ENCODE peak calls at places on chromosomes 7 and 10, in six cellular contexts. K is endodermal cell, O is psoas muscle, L is Calu3, B is cardiac muscle cell, S is choroid plexus epithelial cell. R is an unnamed sample.

GRCh38 chr7:149109969-149110368 is 16.2 kb downstream of the ZNF425 start:
- DNase-seq in S (no peak), L (no peak), K (no peak), B (no peak), O (no peak), R (no peak)

GRCh38 chr10:29243750-29244149 is 45.1 kb upstream of the LYZL1 start:
- DNase-seq in O (no peak), S (no peak), L (peak), K (peak), B (no peak), R (no peak)

GRCh38 chr7:114413741-114414140 is 874 bp upstream of the FOXP2 start:
- DNase-seq in S (no peak), L (no peak), B (no peak), O (no peak), K (no peak), R (no peak)

GRCh38 chr10:80444646-80445319 is 9.3 kb upstream of the TSPAN14 start:
- DNase-seq in B (peak), K (peak), O (peak), L (peak), S (peak), R (no peak)

GRCh38 chr7:80630611-80631010 is 7.8 kb upstream of the CD36 start:
- DNase-seq in S (peak), B (no peak), O (no peak), K (no peak), L (no peak), R (no peak)

GRCh38 chr7:149832332-149833041 is 5.7 kb upstream of the ZNF862 start:
- DNase-seq in O (peak), L (no peak), B (no peak), K (no peak), S (no peak), R (no peak)

GRCh38 chr10:69632516-69633199 is 2.6 kb downstream of the FAM241B start:
- DNase-seq in B (no peak), K (no peak), O (no peak), L (no peak), S (no peak), R (peak)

GRCh38 chr10:10647331-10647730 is 370.3 kb upstream of the CELF2 start:
- DNase-seq in L (no peak), B (no peak), O (no peak), S (no peak), K (no peak), R (no peak)

GRCh38 chr10:3108575-3109105 is 41.3 kb downstream of the PFKP start:
- DNase-seq in B (no peak), O (no peak), L (no peak), S (no peak), K (no peak), R (no peak)

GRCh38 chr7:158564648-158565005 is 23.0 kb downstream of the PTPRN2 start:
- DNase-seq in B (no peak), S (no peak), L (no peak), K (no peak), O (no peak), R (no peak)

GRCh38 chr7:32618987-32619386 is 123.7 kb downstream of the AVL9 start:
- DNase-seq in S (no peak), O (no peak), L (no peak), K (no peak), B (no peak), R (no peak)

GRCh38 chr10:4658777-4659176 is 167.2 kb upstream of the AKR1E2 start:
- DNase-seq in L (no peak), B (no peak), K (no peak), O (no peak), S (no peak), R (no peak)

GRCh38 chr10:122113161-122113944 is 124.4 kb downstream of the TACC2 start:
- DNase-seq in K (peak), L (peak), O (peak), B (peak), S (peak), R (peak)

GRCh38 chr7:16189026-16189715 is 232.2 kb downstream of the CRPPA start:
- DNase-seq in L (no peak), B (no peak), K (no peak), S (peak), O (no peak), R (no peak)

GRCh38 chr10:124243702-124244121 is 150.3 kb upstream of the CHST15 start:
- DNase-seq in S (no peak), O (no peak), B (no peak), L (no peak), K (no peak), R (no peak)

GRCh38 chr10:93039721-93040120 is 20.9 kb upstream of the CYP26C1 start:
- DNase-seq in L (no peak), B (peak), S (peak), O (no peak), K (peak), R (no peak)

GRCh38 chr7:118305686-118306085 is 81.2 kb downstream of the ANKRD7 start:
- DNase-seq in L (no peak), K (no peak), O (no peak), B (no peak), S (peak), R (no peak)

GRCh38 chr10:15690031-15690430 is 29.7 kb downstream of the ITGA8 start:
- DNase-seq in S (no peak), O (no peak), L (no peak), B (no peak), K (no peak), R (no peak)

GRCh38 chr7:29894238-29894637 is 87.9 kb downstream of the WIPF3 start:
- DNase-seq in S (no peak), B (no peak), L (no peak), O (no peak), K (no peak), R (no peak)

GRCh38 chr7:143499743-143500348 is 22.2 kb downstream of the TAS2R41 start:
- DNase-seq in L (no peak), K (no peak), O (no peak), B (no peak), S (no peak), R (no peak)

DNA sequence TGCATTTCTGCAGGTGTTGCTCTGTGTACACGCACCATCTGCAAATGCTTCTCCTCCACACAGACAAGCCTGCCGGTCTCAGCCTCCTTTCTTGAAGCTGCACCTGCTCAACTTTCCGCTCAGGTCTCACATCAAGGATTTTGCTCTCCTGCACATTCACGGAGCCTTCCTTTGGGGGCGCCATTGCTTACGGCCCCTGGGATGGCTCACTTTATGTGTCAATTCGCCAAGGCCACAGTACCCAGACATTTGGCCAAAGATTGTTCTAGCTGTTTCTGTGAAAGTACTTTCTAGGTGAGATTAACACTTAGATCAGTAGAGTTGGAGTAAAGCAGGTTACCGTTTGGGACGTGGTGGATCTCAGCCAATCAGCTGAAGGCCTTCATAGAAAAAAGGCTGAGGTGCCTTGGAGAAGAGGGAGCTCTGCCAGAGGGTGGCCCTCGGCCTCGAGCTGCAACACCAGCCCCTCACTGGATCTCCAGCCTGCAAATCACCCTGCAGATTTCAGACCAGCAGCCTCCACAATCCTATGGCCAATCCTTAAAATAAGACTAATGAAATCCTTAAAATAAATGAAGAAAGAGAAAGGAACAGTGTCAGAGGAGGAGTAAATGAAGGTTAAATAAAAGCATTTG is 39.9 kb upstream of the PPP2R2D start:
- DNase-seq in S (no peak), K (peak), L (no peak), O (no peak), B (no peak), R (no peak)
- TF ChIP-seq CTCF in S (no peak), K (peak), L (no peak), O (no peak), B (no peak), R (no peak)

GRCh38 chr10:61903184-61903990 is 1.9 kb downstream of the ARID5B start:
- DNase-seq in O (peak), L (peak), S (peak), K (peak), B (peak), R (no peak)
- TF ChIP-seq CTCF in O (peak), L (peak), S (peak), K (peak), B (no peak), R (peak)

DNA sequence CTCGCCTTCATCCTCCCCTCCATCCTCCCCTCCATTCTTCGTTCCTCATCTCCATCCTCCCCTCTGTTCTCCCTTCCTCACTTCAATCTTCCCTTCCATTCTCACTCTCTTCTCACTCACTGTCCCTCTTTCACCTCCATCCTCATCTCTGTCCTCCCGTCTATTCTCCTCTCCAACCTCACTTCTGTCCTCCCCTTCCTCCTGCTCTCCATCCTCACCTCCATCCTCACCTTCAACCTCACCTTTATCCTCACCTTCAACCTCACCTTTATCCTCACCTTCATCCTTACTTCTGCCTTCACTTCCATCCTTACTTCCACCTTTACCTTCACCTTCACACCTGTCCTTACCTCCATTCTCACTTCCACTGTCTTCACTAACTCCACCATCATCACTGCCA is 11.3 kb upstream of the RABGEF1 start:
- DNase-seq in K (no peak), S (no peak), O (no peak), B (no peak), L (no peak), R (no peak)
- TF ChIP-seq CTCF in K (no peak), S (no peak), O (no peak), B (no peak), L (no peak), R (no peak)

GRCh38 chr7:115851291-115851690 is 179.3 kb downstream of the TFEC start:
- DNase-seq in S (peak), K (no peak), O (no peak), B (peak), L (peak), R (no peak)
- TF ChIP-seq CTCF in S (peak), K (peak), O (peak), B (peak), L (peak), R (peak)

GRCh38 chr10:102764340-102765257 is 20.9 kb downstream of the WBP1L start:
- DNase-seq in S (peak), L (no peak), O (no peak), K (no peak), B (no peak), R (no peak)

GRCh38 chr10:102762401-102763015 is 18.8 kb downstream of the WBP1L start:
- DNase-seq in S (no peak), B (no peak), K (no peak), L (no peak), O (no peak), R (no peak)

GRCh38 chr10:102767428-102768160 is 23.8 kb downstream of the WBP1L start:
- DNase-seq in L (no peak), S (no peak), K (no peak), B (no peak), O (no peak), R (no peak)

GRCh38 chr10:102759497-102760210 is 15.9 kb downstream of the WBP1L start:
- DNase-seq in B (no peak), O (no peak), L (no peak), K (no peak), S (no peak), R (no peak)

GRCh38 chr10:102763037-102763607 is 19.4 kb downstream of the WBP1L start:
- DNase-seq in L (no peak), B (no peak), O (no peak), K (no peak), S (no peak), R (no peak)
- TF ChIP-seq CTCF in L (no peak), B (no peak), O (no peak), K (no peak), S (no peak), R (no peak)

GRCh38 chr10:1156921-1157614 is 100.9 kb downstream of the WDR37 start:
- DNase-seq in O (no peak), B (no peak), L (no peak), S (no peak), K (no peak), R (peak)
- TF ChIP-seq CTCF in O (no peak), B (no peak), L (no peak), S (no peak), K (no peak), R (no peak)

GRCh38 chr7:128398841-128399135 is 11.0 kb downstream of the IMPDH1 start:
- DNase-seq in K (no peak), L (no peak), B (no peak), O (no peak), S (no peak), R (no peak)
- TF ChIP-seq CTCF in K (peak), L (peak), B (no peak), O (no peak), S (no peak), R (peak)

GRCh38 chr10:35574924-35575352 is 30.2 kb upstream of the GJD4 start:
- DNase-seq in O (no peak), K (peak), B (no peak), L (no peak), S (peak), R (no peak)
- TF ChIP-seq CTCF in O (no peak), K (peak), B (peak), L (no peak), S (peak), R (no peak)

DNA sequence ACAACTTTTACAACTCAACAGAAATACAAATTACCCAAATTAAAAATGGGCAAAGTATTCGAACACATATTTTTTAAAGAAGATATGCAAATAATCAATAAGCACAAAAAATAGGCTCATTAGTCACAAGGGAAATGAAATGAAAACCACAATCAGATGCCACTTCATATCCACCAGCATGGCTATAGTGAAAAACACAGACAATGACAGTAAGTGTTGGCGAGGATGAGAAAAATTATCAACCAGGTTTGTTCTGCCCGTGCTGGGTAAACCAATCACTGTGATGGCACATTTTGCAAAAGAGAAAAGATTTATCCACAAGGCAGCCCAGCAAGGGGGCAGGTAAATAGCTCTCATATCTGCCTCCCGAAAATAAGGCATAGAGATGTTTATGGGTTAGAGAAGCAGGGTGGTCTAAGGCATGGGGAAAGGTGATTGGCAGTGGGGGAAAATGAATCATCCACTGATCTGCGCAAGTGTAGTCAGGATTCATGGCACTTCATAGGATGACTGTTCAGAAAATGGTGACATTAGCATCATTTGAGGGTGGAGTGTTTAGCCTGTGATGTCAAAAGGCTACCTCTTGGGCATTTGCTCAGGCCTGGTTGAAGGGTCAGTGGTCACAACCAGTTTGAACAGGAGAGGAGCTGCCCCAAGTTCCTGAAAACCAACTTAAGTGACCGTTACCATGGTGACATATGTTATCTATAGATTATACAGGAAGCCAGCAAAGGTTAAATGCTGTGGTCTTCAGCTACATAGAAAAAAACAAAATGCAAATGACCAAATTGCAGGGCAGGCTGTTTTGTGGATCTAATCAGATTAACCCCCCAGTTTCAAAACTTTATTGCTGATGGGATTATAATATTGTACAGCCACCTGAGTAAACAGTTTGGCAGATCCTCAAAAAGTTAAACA is 8.0 kb upstream of the CFAP70 start:
- DNase-seq in O (no peak), K (no peak), L (no peak), S (no peak), B (no peak), R (no peak)
- TF ChIP-seq CTCF in O (no peak), K (no peak), L (no peak), S (no peak), B (no peak), R (no peak)

GRCh38 chr10:101770331-101771215 is 5.3 kb downstream of the FGF8 start:
- DNase-seq in L (no peak), O (no peak), B (no peak), K (no peak), S (no peak), R (no peak)

GRCh38 chr10:101767966-101768790 is 7.7 kb downstream of the FGF8 start:
- DNase-seq in S (no peak), K (peak), L (no peak), B (no peak), O (no peak), R (no peak)

GRCh38 chr10:101768791-101769170 is 7.1 kb downstream of the FGF8 start:
- DNase-seq in L (no peak), B (no peak), O (no peak), S (no peak), K (no peak), R (no peak)

GRCh38 chr10:101771380-101771779 is 4.5 kb downstream of the FGF8 start:
- DNase-seq in K (no peak), O (no peak), S (no peak), L (no peak), B (no peak), R (no peak)

DNA sequence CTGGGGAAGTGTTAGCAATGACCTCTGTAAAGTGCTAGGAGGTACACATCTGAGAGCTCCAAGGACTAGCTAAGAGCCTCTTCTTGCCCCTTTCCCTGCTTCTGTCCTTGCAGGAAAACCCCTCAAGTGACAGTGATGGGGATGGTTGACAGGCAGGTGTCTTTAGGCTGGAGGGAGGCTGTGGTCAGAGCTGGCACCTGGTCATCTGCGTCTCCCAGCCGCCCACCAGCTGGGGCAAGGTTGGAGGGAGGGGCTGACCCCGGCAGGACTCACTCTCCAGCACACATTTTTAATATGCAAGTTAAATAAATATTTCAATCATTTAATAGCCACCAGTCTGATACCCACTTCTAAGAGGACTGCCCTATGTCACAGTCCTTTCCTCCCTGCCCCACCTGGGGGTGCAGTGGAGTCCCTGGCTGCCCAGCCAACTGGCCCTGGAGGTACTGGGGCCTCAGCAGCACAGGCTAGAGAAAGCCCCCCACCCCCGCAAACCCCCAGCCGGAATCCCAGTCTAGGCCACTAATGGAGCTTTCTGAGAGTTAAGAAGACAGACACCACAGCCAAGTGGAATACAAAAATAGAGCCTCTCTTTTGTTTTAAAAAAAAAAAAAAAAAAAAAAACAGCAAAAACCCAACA is 6.3 kb downstream of the FGF8 start:
- DNase-seq in S (no peak), L (no peak), B (no peak), K (peak), O (no peak), R (no peak)
- TF ChIP-seq CTCF in S (no peak), L (no peak), B (no peak), K (peak), O (no peak), R (no peak)

R was measured in osteocyte.